ENCODE peak calls at places on chromosomes 13 and 19, in nine cellular contexts. One of them, this sample, is unnamed.

GRCh38 chr19:3683866-3684816 is 16.1 kb downstream of the PIP5K1C start:
- DNase-seq in ascending aorta: no peak
- DNase-seq in colonic mucosa: no peak
- DNase-seq in AG04450: no peak
- DNase-seq in tibial artery: no peak
- DNase-seq in AG04449: no peak
- DNase-seq in GM06990: peak
- DNase-seq in H1: no peak
- DNase-seq in esophagus squamous epithelium: no peak
- DNase-seq in this sample: peak

GRCh38 chr19:37914908-37915307 is 7.9 kb downstream of the SIPA1L3 start:
- DNase-seq in ascending aorta: no peak
- DNase-seq in colonic mucosa: no peak
- DNase-seq in AG04450: no peak
- DNase-seq in tibial artery: no peak
- DNase-seq in AG04449: no peak
- DNase-seq in GM06990: no peak
- DNase-seq in H1: no peak
- DNase-seq in esophagus squamous epithelium: no peak
- DNase-seq in this sample: peak

GRCh38 chr19:37074111-37074510 is 4.1 kb upstream of the ZNF420 start:
- DNase-seq in ascending aorta: no peak
- DNase-seq in colonic mucosa: no peak
- DNase-seq in AG04450: no peak
- DNase-seq in tibial artery: no peak
- DNase-seq in AG04449: no peak
- DNase-seq in GM06990: no peak
- DNase-seq in H1: no peak
- DNase-seq in esophagus squamous epithelium: no peak
- DNase-seq in this sample: no peak

GRCh38 chr13:51004918-51005460 is 95.4 kb downstream of the RNASEH2B start:
- DNase-seq in ascending aorta: no peak
- DNase-seq in colonic mucosa: no peak
- DNase-seq in AG04450: no peak
- DNase-seq in tibial artery: no peak
- DNase-seq in AG04449: no peak
- DNase-seq in GM06990: no peak
- DNase-seq in H1: no peak
- DNase-seq in esophagus squamous epithelium: no peak
- DNase-seq in this sample: no peak

GRCh38 chr19:3285647-3286176 is 61.3 kb downstream of the CELF5 start:
- DNase-seq in ascending aorta: no peak
- DNase-seq in colonic mucosa: no peak
- DNase-seq in AG04450: no peak
- DNase-seq in tibial artery: no peak
- DNase-seq in AG04449: no peak
- DNase-seq in GM06990: peak
- DNase-seq in H1: no peak
- DNase-seq in esophagus squamous epithelium: no peak
- DNase-seq in this sample: peak

GRCh38 chr19:19860756-19861390 is 4.8 kb upstream of the ZNF253 start:
- DNase-seq in ascending aorta: no peak
- DNase-seq in colonic mucosa: no peak
- DNase-seq in AG04450: no peak
- DNase-seq in tibial artery: no peak
- DNase-seq in AG04449: no peak
- DNase-seq in GM06990: no peak
- DNase-seq in H1: peak
- DNase-seq in esophagus squamous epithelium: no peak
- DNase-seq in this sample: no peak

GRCh38 chr19:47186337-47187022 is 44.5 kb downstream of the BBC3 start:
- DNase-seq in ascending aorta: no peak
- DNase-seq in colonic mucosa: no peak
- DNase-seq in AG04450: no peak
- DNase-seq in tibial artery: no peak
- DNase-seq in AG04449: no peak
- DNase-seq in GM06990: peak
- DNase-seq in H1: no peak
- DNase-seq in esophagus squamous epithelium: no peak
- DNase-seq in this sample: peak

GRCh38 chr19:19541572-19541971 is 3.5 kb downstream of the CILP2 start:
- DNase-seq in ascending aorta: no peak
- DNase-seq in colonic mucosa: no peak
- DNase-seq in AG04450: no peak
- DNase-seq in tibial artery: no peak
- DNase-seq in AG04449: no peak
- DNase-seq in GM06990: no peak
- DNase-seq in H1: no peak
- DNase-seq in esophagus squamous epithelium: no peak
- DNase-seq in this sample: no peak

GRCh38 chr19:2302319-2303208 is 5.4 kb downstream of the LINGO3 start:
- DNase-seq in ascending aorta: peak
- DNase-seq in colonic mucosa: no peak
- DNase-seq in AG04450: no peak
- DNase-seq in tibial artery: no peak
- DNase-seq in AG04449: no peak
- DNase-seq in GM06990: no peak
- DNase-seq in H1: no peak
- DNase-seq in esophagus squamous epithelium: no peak
- DNase-seq in this sample: no peak

GRCh38 chr13:92547256-92547655 is 679.4 kb upstream of the GPC6 start:
- DNase-seq in ascending aorta: no peak
- DNase-seq in colonic mucosa: no peak
- DNase-seq in AG04450: peak
- DNase-seq in tibial artery: no peak
- DNase-seq in AG04449: no peak
- DNase-seq in GM06990: no peak
- DNase-seq in H1: no peak
- DNase-seq in esophagus squamous epithelium: no peak
- DNase-seq in this sample: no peak

GRCh38 chr13:80654638-80655249 is 313.8 kb upstream of the SPRY2 start:
- DNase-seq in ascending aorta: no peak
- DNase-seq in colonic mucosa: no peak
- DNase-seq in AG04450: no peak
- DNase-seq in tibial artery: no peak
- DNase-seq in AG04449: no peak
- DNase-seq in GM06990: peak
- DNase-seq in H1: no peak
- DNase-seq in esophagus squamous epithelium: no peak
- DNase-seq in this sample: no peak

GRCh38 chr19:40798997-40799557 is at the start of gene EGLN2:
- DNase-seq in ascending aorta: no peak
- DNase-seq in colonic mucosa: no peak
- DNase-seq in AG04450: no peak
- DNase-seq in tibial artery: no peak
- DNase-seq in AG04449: no peak
- DNase-seq in GM06990: no peak
- DNase-seq in H1: no peak
- DNase-seq in esophagus squamous epithelium: no peak
- DNase-seq in this sample: peak

GRCh38 chr19:52648336-52648990 is 10.3 kb upstream of the ZNF83 start:
- DNase-seq in ascending aorta: no peak
- DNase-seq in colonic mucosa: no peak
- DNase-seq in AG04450: no peak
- DNase-seq in tibial artery: no peak
- DNase-seq in AG04449: peak
- DNase-seq in GM06990: no peak
- DNase-seq in H1: no peak
- DNase-seq in esophagus squamous epithelium: no peak
- DNase-seq in this sample: no peak

GRCh38 chr13:39091586-39091985 is 53.3 kb downstream of the NHLRC3 start:
- DNase-seq in ascending aorta: no peak
- DNase-seq in colonic mucosa: no peak
- DNase-seq in AG04450: no peak
- DNase-seq in tibial artery: no peak
- DNase-seq in AG04449: no peak
- DNase-seq in GM06990: no peak
- DNase-seq in H1: no peak
- DNase-seq in esophagus squamous epithelium: no peak
- DNase-seq in this sample: no peak

GRCh38 chr13:23551213-23552008 is 18.8 kb upstream of the TNFRSF19 start:
- DNase-seq in ascending aorta: no peak
- DNase-seq in colonic mucosa: no peak
- DNase-seq in AG04450: no peak
- DNase-seq in tibial artery: no peak
- DNase-seq in AG04449: no peak
- DNase-seq in GM06990: no peak
- DNase-seq in H1: no peak
- DNase-seq in esophagus squamous epithelium: no peak
- DNase-seq in this sample: no peak

GRCh38 chr19:3687774-3688706 is 12.2 kb downstream of the PIP5K1C start:
- DNase-seq in ascending aorta: no peak
- DNase-seq in colonic mucosa: peak
- DNase-seq in AG04450: no peak
- DNase-seq in tibial artery: no peak
- DNase-seq in AG04449: no peak
- DNase-seq in GM06990: peak
- DNase-seq in H1: no peak
- DNase-seq in esophagus squamous epithelium: no peak
- DNase-seq in this sample: peak

GRCh38 chr19:43305642-43306041 is 36.3 kb upstream of the PSG9 start:
- DNase-seq in ascending aorta: no peak
- DNase-seq in colonic mucosa: no peak
- DNase-seq in AG04450: no peak
- DNase-seq in tibial artery: no peak
- DNase-seq in AG04449: no peak
- DNase-seq in GM06990: no peak
- DNase-seq in H1: no peak
- DNase-seq in esophagus squamous epithelium: no peak
- DNase-seq in this sample: no peak

GRCh38 chr13:38385152-38385891 is 35.7 kb downstream of the UFM1 start:
- DNase-seq in ascending aorta: no peak
- DNase-seq in colonic mucosa: no peak
- DNase-seq in AG04450: no peak
- DNase-seq in tibial artery: no peak
- DNase-seq in AG04449: no peak
- DNase-seq in GM06990: no peak
- DNase-seq in H1: no peak
- DNase-seq in esophagus squamous epithelium: no peak
- DNase-seq in this sample: no peak

GRCh38 chr13:113791226-113791625 is 32.2 kb downstream of the TMEM255B start:
- DNase-seq in ascending aorta: no peak
- DNase-seq in colonic mucosa: no peak
- DNase-seq in AG04450: no peak
- DNase-seq in tibial artery: peak
- DNase-seq in AG04449: no peak
- DNase-seq in GM06990: no peak
- DNase-seq in H1: no peak
- DNase-seq in esophagus squamous epithelium: no peak
- DNase-seq in this sample: no peak

DNA sequence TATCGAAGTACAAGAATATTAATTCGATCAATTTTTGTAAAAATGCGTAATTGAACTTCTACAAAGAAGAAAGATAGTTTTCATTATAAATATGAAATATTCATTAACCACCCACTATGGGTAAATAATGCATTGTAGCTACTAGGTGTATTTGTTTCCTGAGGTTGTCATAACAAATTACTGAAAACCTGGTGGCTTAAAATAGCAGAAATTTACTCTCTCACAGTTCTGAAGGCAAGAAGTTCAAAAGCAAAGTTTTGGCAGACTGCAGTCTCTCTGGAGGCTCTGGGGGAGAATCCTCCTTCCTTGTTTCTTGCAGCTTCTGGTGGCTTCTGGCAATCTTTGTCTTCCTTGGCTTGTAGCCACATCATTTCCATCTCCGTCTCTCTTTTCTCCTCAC is 99.2 kb upstream of the MIR17HG start:
- DNase-seq in ascending aorta: no peak
- DNase-seq in colonic mucosa: no peak
- DNase-seq in AG04450: no peak
- DNase-seq in tibial artery: no peak
- DNase-seq in AG04449: no peak
- DNase-seq in GM06990: no peak
- DNase-seq in H1: no peak
- DNase-seq in esophagus squamous epithelium: no peak
- DNase-seq in this sample: no peak
- TF ChIP-seq CTCF in ascending aorta: no peak
- TF ChIP-seq CTCF in colonic mucosa: no peak
- TF ChIP-seq CTCF in AG04450: no peak
- TF ChIP-seq CTCF in tibial artery: no peak
- TF ChIP-seq CTCF in AG04449: no peak
- TF ChIP-seq CTCF in GM06990: no peak
- TF ChIP-seq CTCF in H1: no peak
- TF ChIP-seq CTCF in esophagus squamous epithelium: no peak
- TF ChIP-seq CTCF in this sample: no peak

DNA sequence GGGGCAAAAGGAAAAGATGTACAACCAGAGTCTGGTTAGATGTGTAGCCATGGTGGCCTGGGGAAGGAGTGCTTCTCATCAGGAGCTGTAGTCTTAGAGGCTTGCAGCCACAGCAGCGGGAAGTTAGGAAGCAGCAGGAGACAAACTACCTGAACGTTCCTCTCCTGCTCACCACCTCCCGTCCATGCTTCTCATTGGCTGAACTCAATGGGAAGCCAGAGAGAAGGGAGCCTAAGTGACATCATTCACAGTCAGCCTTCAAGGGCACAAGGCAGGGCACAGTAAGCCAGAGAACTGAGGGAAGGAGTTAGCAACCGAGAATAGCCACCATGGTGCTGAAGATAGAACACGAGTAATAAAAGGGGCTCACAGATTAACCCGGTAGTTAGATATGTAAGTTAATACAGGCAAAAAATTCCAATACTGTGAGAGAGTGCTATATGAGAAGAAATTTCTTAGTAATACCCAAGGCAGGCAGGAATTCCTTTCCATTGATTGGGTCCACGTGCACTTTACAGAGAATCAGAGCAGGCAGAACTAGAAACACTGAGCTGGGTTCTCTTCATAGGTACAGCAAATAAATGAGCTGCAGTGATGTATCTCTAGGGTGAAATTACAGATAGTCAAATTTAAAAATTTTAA is 391.5 kb upstream of the DACH1 start:
- DNase-seq in ascending aorta: no peak
- DNase-seq in colonic mucosa: no peak
- DNase-seq in AG04450: no peak
- DNase-seq in tibial artery: no peak
- DNase-seq in AG04449: no peak
- DNase-seq in GM06990: no peak
- DNase-seq in H1: peak
- DNase-seq in esophagus squamous epithelium: no peak
- DNase-seq in this sample: no peak
- TF ChIP-seq CTCF in ascending aorta: no peak
- TF ChIP-seq CTCF in colonic mucosa: no peak
- TF ChIP-seq CTCF in AG04450: no peak
- TF ChIP-seq CTCF in tibial artery: no peak
- TF ChIP-seq CTCF in AG04449: no peak
- TF ChIP-seq CTCF in GM06990: no peak
- TF ChIP-seq CTCF in H1: no peak
- TF ChIP-seq CTCF in esophagus squamous epithelium: no peak
- TF ChIP-seq CTCF in this sample: no peak

GRCh38 chr19:28638445-28638844 is 574.5 kb downstream of the UQCRFS1 start:
- DNase-seq in ascending aorta: no peak
- DNase-seq in colonic mucosa: no peak
- DNase-seq in AG04450: no peak
- DNase-seq in tibial artery: no peak
- DNase-seq in AG04449: no peak
- DNase-seq in GM06990: no peak
- DNase-seq in H1: no peak
- DNase-seq in esophagus squamous epithelium: no peak
- DNase-seq in this sample: no peak
- TF ChIP-seq CTCF in ascending aorta: no peak
- TF ChIP-seq CTCF in colonic mucosa: no peak
- TF ChIP-seq CTCF in AG04450: no peak
- TF ChIP-seq CTCF in tibial artery: no peak
- TF ChIP-seq CTCF in AG04449: no peak
- TF ChIP-seq CTCF in GM06990: no peak
- TF ChIP-seq CTCF in H1: no peak
- TF ChIP-seq CTCF in esophagus squamous epithelium: no peak
- TF ChIP-seq CTCF in this sample: no peak

GRCh38 chr19:35043906-35044305 is 2.4 kb downstream of the HPN start:
- DNase-seq in ascending aorta: no peak
- DNase-seq in colonic mucosa: no peak
- DNase-seq in AG04450: no peak
- DNase-seq in tibial artery: no peak
- DNase-seq in AG04449: no peak
- DNase-seq in GM06990: no peak
- DNase-seq in H1: no peak
- DNase-seq in esophagus squamous epithelium: no peak
- DNase-seq in this sample: no peak
- TF ChIP-seq CTCF in ascending aorta: no peak
- TF ChIP-seq CTCF in colonic mucosa: no peak
- TF ChIP-seq CTCF in AG04450: no peak
- TF ChIP-seq CTCF in tibial artery: no peak
- TF ChIP-seq CTCF in AG04449: no peak
- TF ChIP-seq CTCF in GM06990: no peak
- TF ChIP-seq CTCF in H1: no peak
- TF ChIP-seq CTCF in esophagus squamous epithelium: no peak
- TF ChIP-seq CTCF in this sample: no peak